ENCODE peak calls at places on chromosomes 12 and 14, in eight cellular contexts. R, Z, F, V, L, U, E and K are unnamed samples.

GRCh38 chr14:75132374-75133086 is 5.7 kb upstream of the NEK9 start:
- DNase-seq in R (peak), Z (peak), F (peak), V (peak), L (no peak), U (peak), E (peak), K (peak)

GRCh38 chr12:27906127-27906500 is 66.4 kb downstream of the PTHLH start:
- DNase-seq in R (no peak), Z (no peak), F (no peak), V (no peak), L (no peak), U (no peak), E (no peak), K (no peak)

GRCh38 chr12:115160290-115161108 is 476.5 kb upstream of the TBX3 start:
- DNase-seq in R (no peak), Z (no peak), F (no peak), V (no peak), L (no peak), U (no peak), E (no peak), K (no peak)

GRCh38 chr14:34980337-34980900 is 2.4 kb upstream of the SRP54 start:
- DNase-seq in R (no peak), Z (no peak), F (no peak), V (no peak), L (no peak), U (no peak), E (no peak), K (no peak)

GRCh38 chr12:89529738-89530137 is 3.9 kb upstream of the POC1B start:
- DNase-seq in R (peak), Z (no peak), F (peak), V (peak), L (no peak), U (peak), E (no peak), K (no peak)

GRCh38 chr12:70730675-70731180 is 93.5 kb upstream of the PTPRB start:
- DNase-seq in R (no peak), Z (no peak), F (no peak), V (no peak), L (no peak), U (no peak), E (no peak), K (no peak)

GRCh38 chr12:46754550-46754949 is 71.2 kb downstream of the SLC38A4 start:
- DNase-seq in R (no peak), Z (no peak), F (no peak), V (no peak), L (no peak), U (no peak), E (no peak), K (no peak)

GRCh38 chr14:103858063-103858820 is 10.9 kb upstream of the PPP1R13B start:
- DNase-seq in R (no peak), Z (no peak), F (no peak), V (no peak), L (no peak), U (no peak), E (no peak), K (no peak)

GRCh38 chr14:69657961-69658360 is 46.6 kb downstream of the SUSD6 start:
- DNase-seq in R (no peak), Z (no peak), F (no peak), V (peak), L (no peak), U (peak), E (no peak), K (no peak)

GRCh38 chr12:56517854-56518253 is 3.8 kb upstream of the RBMS2 start:
- DNase-seq in R (no peak), Z (no peak), F (no peak), V (no peak), L (no peak), U (no peak), E (no peak), K (no peak)

GRCh38 chr12:1791104-1791927 is 29.0 kb upstream of the LRTM2 start:
- DNase-seq in R (peak), Z (no peak), F (peak), V (peak), L (no peak), U (peak), E (peak), K (no peak)

GRCh38 chr12:122045262-122045661 is 23.6 kb downstream of the BCL7A start:
- DNase-seq in R (no peak), Z (no peak), F (no peak), V (no peak), L (no peak), U (no peak), E (no peak), K (no peak)

GRCh38 chr12:113422030-113422900 is at the start of gene SDSL:
- DNase-seq in R (peak), Z (peak), F (peak), V (peak), L (no peak), U (peak), E (peak), K (peak)

GRCh38 chr14:36690301-36691020 is 28.8 kb downstream of the PAX9 start:
- DNase-seq in R (no peak), Z (no peak), F (peak), V (peak), L (no peak), U (peak), E (no peak), K (no peak)

GRCh38 chr12:110750784-110751461 is 8.2 kb upstream of the PPP1CC start:
- DNase-seq in R (no peak), Z (no peak), F (no peak), V (no peak), L (no peak), U (no peak), E (peak), K (no peak)

GRCh38 chr12:51190820-51191219 is 17.9 kb upstream of the TFCP2 start:
- DNase-seq in R (no peak), Z (no peak), F (no peak), V (no peak), L (no peak), U (peak), E (no peak), K (no peak)

GRCh38 chr14:38174721-38175120 is 33.0 kb upstream of the SSTR1 start:
- DNase-seq in R (no peak), Z (no peak), F (no peak), V (no peak), L (no peak), U (no peak), E (no peak), K (no peak)

GRCh38 chr12:93441111-93441616 is 583 bp downstream of the UBE2N start:
- DNase-seq in R (peak), Z (no peak), F (no peak), V (peak), L (peak), U (no peak), E (peak), K (peak)

GRCh38 chr14:87896393-87897380 is 96.3 kb downstream of the GALC start:
- DNase-seq in R (peak), Z (no peak), F (peak), V (peak), L (no peak), U (peak), E (no peak), K (no peak)

GRCh38 chr12:79982371-79983062 is 47.6 kb upstream of the PPP1R12A start:
- DNase-seq in R (no peak), Z (no peak), F (no peak), V (no peak), L (no peak), U (no peak), E (no peak), K (no peak)

GRCh38 chr12:60197589-60197988 is 601.8 kb downstream of the SLC16A7 start:
- DNase-seq in R (no peak), Z (no peak), F (peak), V (no peak), L (no peak), U (peak), E (no peak), K (no peak)

GRCh38 chr14:23147676-23148075 is 28.6 kb upstream of the CEBPE start:
- DNase-seq in R (no peak), Z (no peak), F (peak), V (no peak), L (no peak), U (peak), E (peak), K (no peak)

GRCh38 chr14:41606249-41607118 is at the start of gene LRFN5:
- DNase-seq in R (no peak), Z (peak), F (no peak), V (no peak), L (peak), U (peak), E (peak), K (no peak)

GRCh38 chr14:55316528-55316927 is 45.3 kb downstream of the FBXO34 start:
- DNase-seq in R (no peak), Z (no peak), F (no peak), V (no peak), L (no peak), U (no peak), E (no peak), K (no peak)

GRCh38 chr12:88953029-88953586 is 372.8 kb upstream of the KITLG start:
- DNase-seq in R (no peak), Z (no peak), F (no peak), V (no peak), L (no peak), U (no peak), E (no peak), K (no peak)

GRCh38 chr14:96710060-96710636 is 87.0 kb upstream of the VRK1 start:
- DNase-seq in R (peak), Z (no peak), F (no peak), V (no peak), L (no peak), U (no peak), E (no peak), K (peak)

GRCh38 chr14:28759658-28760313 is 6.8 kb upstream of the FOXG1 start:
- DNase-seq in R (no peak), Z (no peak), F (no peak), V (no peak), L (no peak), U (no peak), E (no peak), K (no peak)

GRCh38 chr12:104406164-104406563 is 50.6 kb upstream of the CHST11 start:
- DNase-seq in R (no peak), Z (no peak), F (no peak), V (no peak), L (no peak), U (no peak), E (no peak), K (no peak)

GRCh38 chr12:101697930-101698781 is 716 bp downstream of the CHPT1 start:
- DNase-seq in R (peak), Z (peak), F (no peak), V (peak), L (no peak), U (peak), E (peak), K (peak)

GRCh38 chr14:65623759-65624158 is 211.2 kb downstream of the FUT8 start:
- DNase-seq in R (no peak), Z (no peak), F (no peak), V (no peak), L (no peak), U (no peak), E (no peak), K (no peak)

GRCh38 chr14:76918751-76919421 is 92.7 kb downstream of the LRRC74A start:
- DNase-seq in R (no peak), Z (no peak), F (peak), V (peak), L (no peak), U (peak), E (peak), K (no peak)

GRCh38 chr12:24562761-24563392 is 386.0 kb downstream of the BCAT1 start:
- DNase-seq in R (no peak), Z (peak), F (no peak), V (no peak), L (no peak), U (peak), E (peak), K (peak)

GRCh38 chr12:49823951-49824350 is 4.3 kb downstream of the NCKAP5L start:
- DNase-seq in R (no peak), Z (no peak), F (no peak), V (no peak), L (no peak), U (no peak), E (no peak), K (no peak)

GRCh38 chr12:105214141-105214540 is 21.8 kb downstream of the APPL2 start:
- DNase-seq in R (no peak), Z (no peak), F (peak), V (no peak), L (no peak), U (no peak), E (no peak), K (no peak)

GRCh38 chr12:112327209-112327930 is 54.9 kb downstream of the HECTD4 start:
- DNase-seq in R (peak), Z (no peak), F (no peak), V (no peak), L (no peak), U (no peak), E (no peak), K (no peak)

GRCh38 chr14:36996133-36996856 is 176.1 kb downstream of the SLC25A21 start:
- DNase-seq in R (no peak), Z (no peak), F (peak), V (peak), L (no peak), U (peak), E (no peak), K (no peak)

GRCh38 chr12:53376747-53377146 is 3.2 kb upstream of the SP1 start:
- DNase-seq in R (no peak), Z (no peak), F (no peak), V (no peak), L (no peak), U (no peak), E (no peak), K (no peak)
- TF ChIP-seq CTCF in R (no peak), Z (no peak), F (no peak), V (no peak), L (no peak), U (no peak), E (no peak), K (no peak)

GRCh38 chr14:99174920-99175319 is 97.1 kb downstream of the BCL11B start:
- DNase-seq in R (no peak), Z (no peak), F (no peak), V (no peak), L (no peak), U (no peak), E (no peak), K (no peak)

GRCh38 chr14:99176156-99176945 is 95.6 kb downstream of the BCL11B start:
- DNase-seq in R (no peak), Z (no peak), F (no peak), V (no peak), L (no peak), U (no peak), E (no peak), K (no peak)

GRCh38 chr14:99173086-99173485 is 98.9 kb downstream of the BCL11B start:
- DNase-seq in R (no peak), Z (no peak), F (no peak), V (no peak), L (no peak), U (no peak), E (no peak), K (no peak)

GRCh38 chr14:99175331-99176155 is 96.5 kb downstream of the BCL11B start:
- DNase-seq in R (no peak), Z (no peak), F (no peak), V (no peak), L (no peak), U (no peak), E (no peak), K (no peak)

DNA sequence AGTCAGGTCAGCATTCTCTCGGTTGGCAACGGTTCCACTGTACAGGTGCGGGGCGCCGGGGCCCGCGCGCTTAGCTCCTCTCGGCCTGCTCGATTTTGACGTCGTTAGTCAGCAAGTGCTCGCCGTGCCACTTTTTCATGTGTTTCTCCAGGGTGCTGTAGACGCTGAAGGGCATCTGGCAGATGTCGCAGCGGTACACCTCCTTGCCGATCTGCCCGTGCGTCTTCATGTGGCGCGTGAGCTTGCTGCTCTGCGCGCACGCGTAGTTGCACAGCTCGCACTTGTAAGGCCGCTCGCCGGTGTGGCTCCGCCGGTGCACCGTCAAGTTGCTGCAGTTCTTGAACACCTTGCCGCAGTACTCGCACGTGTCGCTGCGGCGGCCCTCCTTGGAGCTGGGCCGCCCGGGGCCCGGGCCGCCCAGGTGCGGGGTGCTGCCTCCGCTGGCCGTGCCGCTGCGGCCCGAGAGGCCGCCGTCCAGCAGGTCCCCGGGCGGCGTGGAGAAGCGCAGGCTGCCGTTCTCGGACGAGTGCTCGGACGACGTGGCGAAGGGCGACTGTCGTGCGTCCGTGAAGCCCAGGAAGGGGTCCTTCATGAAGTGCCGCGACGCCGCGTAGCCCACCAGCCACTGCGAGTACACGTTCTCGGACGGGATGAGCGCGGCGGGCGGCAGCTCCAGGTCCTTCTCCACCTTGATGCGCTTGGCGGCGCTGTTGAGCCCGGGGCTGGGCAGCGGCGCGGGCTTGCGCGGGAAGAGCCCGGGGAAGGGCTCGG is 97.7 kb downstream of the BCL11B start:
- DNase-seq in R (no peak), Z (no peak), F (no peak), V (no peak), L (no peak), U (no peak), E (no peak), K (no peak)
- TF ChIP-seq CTCF in R (no peak), Z (no peak), F (no peak), V (no peak), L (no peak), U (no peak), E (no peak), K (no peak)

GRCh38 chr12:25691865-25692114 is 138.7 kb upstream of the LMNTD1 start:
- DNase-seq in R (no peak), Z (no peak), F (no peak), V (no peak), L (no peak), U (no peak), E (no peak), K (no peak)
- TF ChIP-seq CTCF in R (no peak), Z (no peak), F (no peak), V (no peak), L (no peak), U (no peak), E (no peak), K (no peak)

DNA sequence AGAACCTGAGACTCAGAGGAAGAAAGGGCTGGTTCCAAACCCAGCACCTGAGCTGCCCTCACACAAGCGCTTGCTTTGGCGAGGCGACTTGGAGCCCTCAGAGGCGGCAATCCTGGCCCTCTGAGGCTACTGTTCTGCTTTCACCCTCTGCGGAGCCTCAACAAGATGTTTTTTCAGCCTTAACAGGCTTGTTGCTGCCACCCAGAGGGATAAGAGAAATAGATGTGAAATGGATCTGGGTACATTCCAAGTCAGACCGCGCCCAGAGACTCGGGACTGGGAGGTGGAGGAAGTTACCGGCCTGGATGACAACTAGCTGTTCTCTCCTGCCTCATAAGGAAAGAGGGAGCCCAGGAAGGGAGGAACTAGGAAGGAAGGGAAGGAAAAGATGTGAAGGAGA is 89.6 kb downstream of the TTC7B start:
- DNase-seq in R (no peak), Z (no peak), F (peak), V (peak), L (no peak), U (peak), E (peak), K (no peak)
- TF ChIP-seq CTCF in R (no peak), Z (no peak), F (no peak), V (no peak), L (no peak), U (peak), E (no peak), K (no peak)

DNA sequence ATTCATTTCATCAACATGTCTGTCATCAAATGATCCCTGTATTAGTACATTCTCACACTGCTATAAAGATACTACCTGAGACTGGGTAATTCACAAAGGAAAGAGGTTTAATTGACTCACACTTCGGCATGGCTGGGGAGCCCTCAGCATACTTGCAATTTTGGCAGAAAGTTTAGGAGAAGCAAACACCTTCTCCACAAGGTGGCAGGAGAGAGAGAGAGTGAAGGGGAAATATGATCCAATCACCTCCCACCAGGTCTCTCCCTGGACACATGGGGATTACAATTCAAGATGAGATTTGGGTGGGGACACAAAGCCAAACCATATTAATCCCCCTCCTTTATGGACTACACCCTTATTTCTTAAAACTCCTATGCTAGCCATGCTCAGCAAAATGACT is 932.2 kb downstream of the FLRT2 start:
- DNase-seq in R (peak), Z (no peak), F (peak), V (no peak), L (no peak), U (peak), E (no peak), K (no peak)
- TF ChIP-seq CTCF in R (peak), Z (peak), F (peak), V (peak), L (peak), U (peak), E (no peak), K (no peak)

GRCh38 chr12:33093534-33093933 is 197.0 kb upstream of the PKP2 start:
- DNase-seq in R (no peak), Z (no peak), F (no peak), V (no peak), L (no peak), U (no peak), E (no peak), K (no peak)
- TF ChIP-seq CTCF in R (no peak), Z (no peak), F (no peak), V (no peak), L (no peak), U (no peak), E (no peak), K (no peak)